ENCODE peak calls at places on chromosomes 2 and 18, in nine cellular contexts. I, J, A, N, Z, R, K, T and E are unnamed samples.

GRCh38 chr2:20349457-20350034 is 1.1 kb downstream of the PUM2 start:
- DNase-seq in R (peak), A (no peak), T (no peak), Z (no peak), I (no peak), J (peak), N (no peak), K (no peak), E (no peak)

GRCh38 chr2:199977984-199978415 is 22.6 kb downstream of the MAIP1 start:
- DNase-seq in R (no peak), K (peak), N (peak), J (peak), A (no peak), Z (no peak), I (no peak), T (no peak), E (peak)

GRCh38 chr18:13614701-13615288 is 111.6 kb downstream of the FAM210A start:
- DNase-seq in K (no peak), T (no peak), A (no peak), I (no peak), R (peak), J (no peak), N (no peak), Z (no peak), E (no peak)

GRCh38 chr18:58962331-58962730 is 97.7 kb downstream of the ZNF532 start:
- DNase-seq in J (no peak), A (no peak), R (no peak), N (no peak), I (no peak), Z (no peak), K (no peak), T (no peak), E (no peak)

GRCh38 chr2:179437430-179437829 is 172.8 kb upstream of the SESTD1 start:
- DNase-seq in J (no peak), Z (no peak), R (no peak), K (no peak), I (no peak), T (no peak), N (no peak), A (no peak), E (no peak)

GRCh38 chr2:100407108-100407507 is 10.4 kb downstream of the CHST10 start:
- DNase-seq in K (no peak), A (no peak), T (no peak), J (no peak), Z (no peak), R (no peak), I (no peak), N (no peak), E (no peak)

GRCh38 chr2:118530976-118531375 is 316.5 kb downstream of the EN1 start:
- DNase-seq in I (no peak), N (no peak), R (no peak), Z (no peak), T (no peak), A (no peak), J (no peak), K (peak), E (peak)

GRCh38 chr18:10715791-10716190 is 190.0 kb downstream of the NAPG start:
- DNase-seq in Z (no peak), K (peak), J (peak), A (no peak), N (peak), T (no peak), R (no peak), I (no peak), E (peak)

GRCh38 chr18:50970006-50970405 is 2.2 kb downstream of the ELAC1 start:
- DNase-seq in J (no peak), R (no peak), N (no peak), A (no peak), I (no peak), T (no peak), Z (no peak), K (no peak), E (no peak)

GRCh38 chr2:222842517-222843174 is 18.2 kb upstream of the ACSL3 start:
- DNase-seq in A (no peak), J (peak), N (no peak), K (peak), Z (no peak), I (no peak), R (no peak), T (no peak), E (no peak)

GRCh38 chr2:128630974-128631697 is 312.5 kb upstream of the HS6ST1 start:
- DNase-seq in A (no peak), I (no peak), N (no peak), K (no peak), Z (no peak), T (no peak), J (no peak), R (no peak), E (no peak)

GRCh38 chr2:217288472-217289063 is 428.7 kb upstream of the TNP1 start:
- DNase-seq in K (no peak), T (no peak), R (no peak), A (no peak), N (no peak), I (no peak), Z (no peak), J (no peak), E (no peak)

GRCh38 chr18:9736942-9737813 is 29.1 kb downstream of the RAB31 start:
- DNase-seq in K (peak), Z (no peak), R (no peak), J (no peak), A (no peak), N (no peak), T (no peak), I (no peak), E (no peak)

GRCh38 chr2:98952971-98953370 is 16.9 kb upstream of the CRACDL start:
- DNase-seq in R (no peak), K (no peak), I (no peak), A (no peak), Z (no peak), T (no peak), N (no peak), J (no peak), E (no peak)

GRCh38 chr2:44364604-44365003 is 2.9 kb downstream of the CAMKMT start:
- DNase-seq in A (no peak), K (no peak), I (no peak), Z (no peak), N (no peak), T (no peak), R (no peak), J (no peak), E (no peak)

GRCh38 chr2:231721641-231722310 is 13.5 kb downstream of the PTMA start:
- DNase-seq in J (no peak), T (no peak), K (no peak), A (no peak), N (no peak), Z (no peak), R (no peak), I (no peak), E (no peak)
- H3K4me3 ChIP-seq in J (no peak), T (no peak), K (no peak), A (no peak), N (no peak), Z (no peak), R (no peak), I (no peak), E (no peak)

GRCh38 chr2:12717988-12718661 is 1.4 kb downstream of the TRIB2 start:
- DNase-seq in Z (peak), K (peak), N (no peak), R (peak), A (peak), J (no peak), I (peak), T (no peak), E (peak)

GRCh38 chr2:12715258-12715865 is 1.4 kb upstream of the TRIB2 start:
- DNase-seq in Z (no peak), N (no peak), R (no peak), I (no peak), T (no peak), K (no peak), A (peak), J (no peak), E (no peak)

GRCh38 chr2:12717191-12717987 is 653 bp downstream of the TRIB2 start:
- DNase-seq in A (peak), K (peak), I (peak), N (no peak), Z (peak), R (peak), T (no peak), J (peak), E (peak)

GRCh38 chr2:12715878-12716249 is 872 bp upstream of the TRIB2 start:
- DNase-seq in A (peak), T (peak), Z (peak), K (peak), R (peak), N (peak), J (peak), I (peak), E (peak)

GRCh38 chr2:12716250-12717190 is at the start of gene TRIB2:
- DNase-seq in R (peak), I (peak), T (peak), J (peak), A (peak), N (no peak), Z (peak), K (peak), E (peak)
- TF ChIP-seq CTCF in R (peak), I (peak), T (no peak), J (no peak), A (peak), N (no peak), Z (no peak), K (no peak), E (no peak)

DNA sequence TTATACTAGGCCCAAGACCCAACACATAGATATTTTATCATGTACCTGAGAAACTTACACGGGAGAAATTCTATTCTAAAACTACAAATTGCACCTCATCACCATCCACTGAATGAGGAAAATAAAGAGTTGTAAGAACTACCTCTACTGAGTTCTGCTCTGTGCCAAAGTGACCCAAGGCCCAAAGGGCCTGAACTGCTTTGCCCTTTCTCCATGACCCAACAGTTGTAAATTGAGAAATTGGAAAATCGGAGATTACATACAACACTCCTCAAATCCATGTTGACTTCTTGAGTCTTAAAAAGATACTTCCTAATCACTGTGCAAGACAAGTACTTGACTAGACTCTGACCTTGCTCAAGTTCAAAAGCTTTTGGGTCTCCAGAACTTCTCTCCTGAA is 8.8 kb downstream of the NR4A2 start:
- DNase-seq in T (no peak), K (no peak), I (no peak), R (no peak), Z (no peak), A (no peak), N (no peak), J (no peak), E (peak)
- H3K4me3 ChIP-seq in T (no peak), K (no peak), I (no peak), R (no peak), Z (no peak), A (peak), N (no peak), J (no peak), E (no peak)

DNA sequence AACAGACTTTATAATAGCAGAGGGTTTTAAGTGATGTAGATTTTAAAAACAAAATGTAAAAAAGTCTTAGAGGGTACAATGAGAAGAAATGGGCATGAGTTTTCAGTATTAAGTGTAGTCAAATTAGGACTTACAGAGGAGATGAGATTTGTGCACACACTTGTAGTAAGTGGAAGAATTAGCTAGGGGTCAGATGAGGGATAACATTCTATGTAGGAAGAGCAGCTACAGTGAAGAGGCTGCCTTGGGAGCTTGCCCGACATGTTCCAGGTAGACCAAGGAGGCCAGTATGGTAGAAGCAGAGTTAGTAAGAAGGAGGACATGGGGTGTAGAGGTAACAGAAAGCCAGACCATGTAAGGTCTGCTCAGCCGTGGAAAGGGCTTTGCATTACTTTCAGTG is 189.2 kb upstream of the DSEL start:
- DNase-seq in K (peak), I (no peak), N (no peak), J (peak), A (peak), T (no peak), Z (peak), R (no peak), E (no peak)
- TF ChIP-seq CTCF in K (peak), I (no peak), N (peak), J (peak), A (peak), T (no peak), Z (peak), R (no peak), E (no peak)

GRCh38 chr2:85577386-85578242 is at the start of gene VAMP8:
- DNase-seq in K (no peak), N (no peak), A (peak), J (no peak), Z (no peak), T (no peak), I (no peak), R (peak), E (no peak)

GRCh38 chr2:85578243-85579180 is 1.1 kb downstream of the VAMP8 start:
- DNase-seq in J (no peak), A (no peak), T (no peak), Z (no peak), I (no peak), N (no peak), K (no peak), R (peak), E (no peak)

GRCh38 chr2:85580206-85580605 is 2.8 kb downstream of the VAMP8 start:
- DNase-seq in J (no peak), I (no peak), T (no peak), A (no peak), R (no peak), K (no peak), N (no peak), Z (no peak), E (no peak)

GRCh38 chr2:85577063-85577385 is 362 bp upstream of the VAMP8 start:
- DNase-seq in I (no peak), K (no peak), Z (no peak), J (no peak), N (no peak), T (no peak), A (no peak), R (no peak), E (no peak)

GRCh38 chr2:85579266-85579935 is 2.0 kb downstream of the VAMP8 start:
- DNase-seq in J (no peak), R (peak), A (no peak), N (no peak), Z (no peak), T (no peak), I (no peak), K (peak), E (no peak)
- H3K4me3 ChIP-seq in J (no peak), R (peak), A (no peak), N (peak), Z (no peak), T (no peak), I (no peak), K (no peak), E (no peak)

DNA sequence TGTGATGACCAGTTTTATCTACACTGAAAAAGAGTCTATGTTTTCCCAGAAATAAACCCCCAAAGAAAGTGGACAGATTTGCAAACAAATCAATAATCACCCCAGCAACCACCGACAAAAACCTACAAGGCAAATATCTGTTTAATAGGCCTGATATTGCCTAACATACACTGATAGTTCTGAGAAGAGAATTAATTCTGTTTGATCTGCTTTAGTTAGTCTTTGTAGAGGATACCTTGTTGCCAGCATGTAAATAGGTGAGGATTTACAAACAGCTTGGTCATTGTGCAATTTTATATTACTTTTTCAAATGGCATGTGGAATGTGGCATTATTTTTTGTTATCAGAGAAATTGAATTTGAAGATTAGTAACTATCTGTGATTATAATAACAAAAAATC is 86.5 kb downstream of the DCC start:
- DNase-seq in N (no peak), R (no peak), K (no peak), J (no peak), A (no peak), I (no peak), Z (no peak), T (no peak), E (no peak)
- TF ChIP-seq CTCF in N (no peak), R (no peak), K (no peak), J (no peak), A (no peak), I (no peak), Z (no peak), T (no peak), E (no peak)

DNA sequence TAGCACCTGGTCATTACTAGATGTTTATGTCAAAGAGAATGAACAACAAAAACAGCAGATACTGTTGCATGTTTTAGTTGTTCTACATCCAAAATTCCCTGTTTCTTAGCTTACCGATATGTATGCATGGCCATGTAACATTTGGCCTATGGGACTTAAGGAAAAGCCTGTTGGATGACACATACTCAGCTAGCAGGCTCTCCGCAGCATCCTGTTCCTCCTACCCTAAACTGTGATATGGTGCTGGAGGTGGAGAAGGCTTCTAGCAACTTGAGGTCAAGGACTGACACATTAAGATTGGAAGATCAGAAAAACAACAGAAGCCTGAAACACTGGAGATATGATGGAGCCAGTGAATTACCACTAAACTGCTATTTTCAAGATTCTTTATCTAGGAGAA is 537.8 kb downstream of the LRRTM4 start:
- DNase-seq in J (no peak), R (no peak), K (no peak), I (no peak), Z (no peak), T (no peak), A (no peak), N (no peak), E (no peak)
- H3K4me3 ChIP-seq in J (no peak), R (no peak), K (no peak), I (no peak), Z (no peak), T (no peak), A (no peak), N (no peak), E (no peak)

DNA sequence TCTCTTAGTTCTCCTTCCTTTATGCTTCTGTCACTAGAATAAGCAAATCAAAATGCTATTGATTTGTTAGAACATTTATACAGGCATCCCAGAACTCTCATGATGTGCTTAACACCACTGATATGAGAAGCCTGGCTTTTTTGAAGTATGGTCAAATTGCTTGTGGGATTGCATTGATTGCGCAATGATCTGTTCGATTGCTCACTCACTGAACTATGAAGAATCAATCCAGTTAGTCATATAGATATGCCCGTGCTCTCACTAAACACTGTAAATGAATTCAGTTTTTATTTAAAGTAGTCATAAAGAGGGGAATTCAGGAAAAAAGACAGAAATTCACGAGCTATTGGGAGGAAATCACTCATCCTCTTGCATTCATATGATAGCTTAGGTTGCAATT is 1237.8 kb downstream of the SUCLG1 start:
- DNase-seq in T (no peak), K (no peak), R (no peak), J (peak), I (no peak), A (no peak), N (no peak), Z (no peak), E (no peak)
- TF ChIP-seq CTCF in T (no peak), K (no peak), R (no peak), J (no peak), I (no peak), A (no peak), N (no peak), Z (no peak), E (no peak)